ENCODE peak calls at places on chromosomes 13 and 19, in ten cellular contexts. E, C, U, P, V, G, L, R, N and K are unnamed samples.

GRCh38 chr13:31765441-31765840 is 26.1 kb downstream of the RXFP2 start:
- DNase-seq in E (no peak), C (no peak), U (peak; percentile 70), P (no peak), V (no peak), G (no peak), L (no peak), R (no peak), N (peak; percentile 91), K (no peak)

GRCh38 chr19:33114302-33114701 is 17.6 kb upstream of the WDR88 start:
- DNase-seq in E (no peak), C (no peak), U (no peak), P (no peak), V (no peak), G (no peak), L (no peak), R (no peak), N (no peak), K (no peak)

GRCh38 chr13:57443494-57443893 is 188.1 kb upstream of the PCDH17 start:
- DNase-seq in E (no peak), C (no peak), U (no peak), P (no peak), V (no peak), G (no peak), L (no peak), R (no peak), N (no peak), K (no peak)

GRCh38 chr19:33459691-33460090 is 61.9 kb downstream of the PEPD start:
- DNase-seq in E (no peak), C (no peak), U (no peak), P (no peak), V (no peak), G (no peak), L (no peak), R (no peak), N (no peak), K (no peak)

GRCh38 chr19:7272856-7273578 is 21.2 kb downstream of the INSR start:
- DNase-seq in E (no peak), C (no peak), U (peak; percentile 20), P (no peak), V (no peak), G (no peak), L (no peak), R (no peak), N (no peak), K (no peak)

GRCh38 chr19:44745386-44745831 is 3.1 kb upstream of the BCL3 start:
- DNase-seq in E (no peak), C (peak; percentile 86), U (peak; percentile 67), P (peak; percentile 85), V (peak; percentile 77), G (no peak), L (no peak), R (no peak), N (peak; percentile 75), K (no peak)

GRCh38 chr19:40974633-40975037 is 16.4 kb upstream of the CYP2B6 start:
- DNase-seq in E (peak; percentile 88), C (peak; percentile 71), U (peak; percentile 66), P (peak; percentile 94), V (peak; percentile 78), G (peak; percentile 73), L (peak; percentile 72), R (peak; percentile 53), N (peak; percentile 59), K (peak; percentile 89)

GRCh38 chr13:88051746-88052482 is 380.7 kb downstream of the SLITRK5 start:
- DNase-seq in E (no peak), C (no peak), U (no peak), P (no peak), V (no peak), G (no peak), L (no peak), R (no peak), N (no peak), K (no peak)

GRCh38 chr19:41904118-41904870 is 21.3 kb downstream of the ARHGEF1 start:
- DNase-seq in E (no peak), C (no peak), U (no peak), P (peak; percentile 95), V (peak; percentile 71), G (no peak), L (no peak), R (peak; percentile 78), N (no peak), K (no peak)

GRCh38 chr13:44303681-44304432 is 69.8 kb upstream of the SERP2 start:
- DNase-seq in E (no peak), C (peak; percentile 72), U (no peak), P (no peak), V (no peak), G (no peak), L (no peak), R (no peak), N (no peak), K (no peak)

GRCh38 chr19:43695985-43696729 is 19.7 kb upstream of the IRGC start:
- DNase-seq in E (no peak), C (no peak), U (no peak), P (no peak), V (no peak), G (no peak), L (no peak), R (no peak), N (no peak), K (no peak)

GRCh38 chr13:86383151-86383550 is 583.9 kb upstream of the SLITRK6 start:
- DNase-seq in E (no peak), C (no peak), U (no peak), P (no peak), V (no peak), G (no peak), L (no peak), R (no peak), N (no peak), K (no peak)

GRCh38 chr19:11480081-11480926 is 542 bp downstream of the ELAVL3 start:
- DNase-seq in E (no peak), C (no peak), U (no peak), P (no peak), V (no peak), G (no peak), L (no peak), R (no peak), N (no peak), K (no peak)